ENCODE peak calls at places on chromosomes 13 and 19, in four cellular contexts. G is AG04449, Z is RWPE2, X is SIG-M5. V is an unnamed sample.

GRCh38 chr13:113972451-113973217 is 1.2 kb downstream of the C13orf46 start:
- DNase-seq in G (no peak), Z (peak), X (no peak), V (no peak)

GRCh38 chr13:113804017-113804702 is 45.1 kb downstream of the TMEM255B start:
- DNase-seq in G (no peak), Z (peak), X (no peak), V (no peak)

GRCh38 chr13:110304256-110304655 is 2.7 kb downstream of the COL4A1 start:
- DNase-seq in X (no peak), G (no peak), Z (no peak), V (no peak)

GRCh38 chr19:5832527-5833216 is 6.8 kb downstream of the FUT6 start:
- DNase-seq in G (no peak), X (no peak), Z (no peak), V (no peak)

GRCh38 chr13:39385621-39386231 is 217.3 kb downstream of the LHFPL6 start:
- DNase-seq in Z (no peak), G (no peak), X (no peak), V (no peak)

GRCh38 chr19:49333426-49334288 is 1.5 kb upstream of the CD37 start:
- DNase-seq in X (no peak), Z (no peak), G (no peak), V (peak)

GRCh38 chr19:2616741-2617392 is 85.6 kb downstream of the GNG7 start:
- DNase-seq in G (no peak), Z (no peak), X (no peak), V (no peak)

GRCh38 chr13:37289212-37289935 is 183.9 kb upstream of the CSNK1A1L start:
- DNase-seq in Z (no peak), G (no peak), X (no peak), V (no peak)

GRCh38 chr13:57787058-57787791 is 155.7 kb downstream of the PCDH17 start:
- DNase-seq in Z (no peak), X (no peak), G (no peak), V (no peak)

GRCh38 chr19:45598267-45599011 is 3.6 kb downstream of the GPR4 start:
- DNase-seq in X (no peak), Z (no peak), G (no peak), V (no peak)

GRCh38 chr13:30446122-30446500 is 19.6 kb downstream of the HMGB1 start:
- DNase-seq in G (no peak), X (no peak), Z (no peak), V (no peak)

GRCh38 chr13:43441916-43442315 is 344.9 kb downstream of the ENOX1 start:
- DNase-seq in X (no peak), Z (no peak), G (no peak), V (no peak)

GRCh38 chr13:102286326-102286725 is 115.5 kb downstream of the FGF14 start:
- DNase-seq in X (no peak), Z (no peak), G (no peak), V (no peak)

GRCh38 chr13:25478186-25478585 is 106.4 kb downstream of the ATP8A2 start:
- DNase-seq in G (no peak), Z (no peak), X (no peak), V (no peak)

GRCh38 chr19:45307361-45307760 is 15.3 kb downstream of the CKM start:
- DNase-seq in G (no peak), X (no peak), Z (no peak), V (no peak)

GRCh38 chr19:38889803-38890202 is 9.6 kb downstream of the SIRT2 start:
- DNase-seq in X (no peak), Z (no peak), G (no peak), V (no peak)

GRCh38 chr13:50198508-50198907 is 183.3 kb downstream of the KCNRG start:
- DNase-seq in X (no peak), Z (no peak), G (no peak), V (no peak)

GRCh38 chr19:53034948-53035675 is 9.4 kb upstream of the ERVV-2 start:
- DNase-seq in G (no peak), X (no peak), Z (no peak), V (no peak)

GRCh38 chr19:55316646-55317045 is 8.5 kb downstream of the TMEM150B start:
- DNase-seq in G (no peak), Z (no peak), X (no peak), V (no peak)

GRCh38 chr19:33368074-33368864 is 5.2 kb upstream of the CEBPG start:
- DNase-seq in X (no peak), G (no peak), Z (no peak), V (no peak)

GRCh38 chr13:39051157-39051556 is 12.9 kb downstream of the NHLRC3 start:
- DNase-seq in Z (no peak), X (no peak), G (peak), V (no peak)

GRCh38 chr19:10086032-10086903 is at the start of gene SHFL:
- DNase-seq in G (no peak), X (no peak), Z (no peak), V (peak)

GRCh38 chr19:31127132-31127967 is 221.9 kb downstream of the TSHZ3 start:
- DNase-seq in X (no peak), G (peak), Z (no peak), V (no peak)

GRCh38 chr13:113121183-113121927 is 1.2 kb upstream of the F10 start:
- DNase-seq in Z (no peak), G (no peak), X (no peak), V (no peak)

GRCh38 chr13:44193731-44194130 is 179.9 kb upstream of the SERP2 start:
- DNase-seq in X (no peak), Z (no peak), G (no peak), V (no peak)

V was measured in memory B cell.